ENCODE peak calls at places on chromosome 11, in six cellular contexts. O, A, F, M, G and K are unnamed samples.

GRCh38 chr11:7383406-7383805 is 101.9 kb upstream of the OLFML1 start:
- DNase-seq in O (no peak), A (no peak), G (no peak), F (no peak), M (no peak), K (no peak)

GRCh38 chr11:5809122-5809519 is 397 bp downstream of the OR52N2 start:
- DNase-seq in G (peak), F (no peak), O (no peak), A (no peak), M (no peak), K (no peak)

GRCh38 chr11:12195773-12196172 is 85.4 kb downstream of the MICAL2 start:
- DNase-seq in A (no peak), F (no peak), O (no peak), M (no peak), G (peak), K (no peak)

GRCh38 chr11:88292156-88292844 is 45.2 kb downstream of the CTSC start:
- DNase-seq in M (peak), G (no peak), A (no peak), O (peak), F (no peak), K (peak)

GRCh38 chr11:64916040-64916847 is 765 bp downstream of the ATG2A start:
- DNase-seq in O (no peak), A (no peak), M (peak), F (peak), G (peak), K (peak)

GRCh38 chr11:88370782-88371181 is 33.2 kb upstream of the CTSC start:
- DNase-seq in F (no peak), A (no peak), G (no peak), M (no peak), O (no peak), K (no peak)

GRCh38 chr11:10895285-10895684 is 37.4 kb upstream of the ZBED5 start:
- DNase-seq in O (no peak), A (no peak), F (no peak), G (no peak), M (no peak), K (no peak)

GRCh38 chr11:95641506-95641905 is 148.1 kb downstream of the FAM76B start:
- DNase-seq in O (peak), G (peak), A (no peak), F (no peak), M (no peak), K (no peak)

GRCh38 chr11:65727865-65728264 is 7.3 kb upstream of the RNASEH2C start:
- DNase-seq in G (no peak), A (no peak), F (no peak), M (no peak), O (no peak), K (no peak)

GRCh38 chr11:126426820-126427749 is 71.6 kb downstream of the ST3GAL4 start:
- DNase-seq in M (no peak), O (no peak), F (no peak), G (no peak), A (no peak), K (no peak)

GRCh38 chr11:126317681-126318641 is 14.1 kb downstream of the DCPS start:
- DNase-seq in G (peak), F (no peak), M (no peak), O (no peak), A (peak), K (no peak)

GRCh38 chr11:119791701-119792151 is 62.7 kb upstream of the NECTIN1 start:
- DNase-seq in M (no peak), A (peak), F (no peak), G (no peak), O (no peak), K (no peak)

GRCh38 chr11:10304495-10305261 is at the start of gene ADM:
- DNase-seq in F (peak), M (peak), G (peak), A (peak), O (peak), K (peak)

GRCh38 chr11:31823372-31824371 is 12.6 kb upstream of the PAX6 start:
- DNase-seq in F (peak), M (no peak), G (no peak), A (no peak), O (no peak), K (no peak)

GRCh38 chr11:58844600-58844999 is at the start of gene GLYATL2:
- DNase-seq in A (no peak), G (no peak), F (no peak), O (no peak), M (no peak), K (no peak)

GRCh38 chr11:18394928-18395734 is 768 bp downstream of the LDHA start:
- DNase-seq in A (no peak), F (peak), G (peak), M (peak), O (peak), K (peak)

GRCh38 chr11:62726156-62727006 is 876 bp downstream of the HNRNPUL2 start:
- DNase-seq in G (no peak), O (peak), F (no peak), M (peak), A (no peak), K (no peak)

GRCh38 chr11:125261471-125262087 is 97.0 kb downstream of the PKNOX2 start:
- DNase-seq in O (no peak), G (no peak), F (no peak), M (no peak), A (no peak), K (no peak)

GRCh38 chr11:104073950-104074349 is 37.5 kb downstream of the DDI1 start:
- DNase-seq in F (peak), M (no peak), G (peak), A (no peak), O (no peak), K (peak)

GRCh38 chr11:43212279-43212678 is 99.5 kb upstream of the API5 start:
- DNase-seq in M (peak), F (peak), O (no peak), A (no peak), G (no peak), K (no peak)
- H3K27ac ChIP-seq in M (no peak), F (no peak), O (no peak), A (no peak), G (no peak), K (no peak)

GRCh38 chr11:116736763-116737162 is 36.0 kb downstream of the BUD13 start:
- DNase-seq in G (no peak), F (peak), A (no peak), M (no peak), O (no peak), K (no peak)
- TF ChIP-seq CTCF in G (no peak), F (peak), A (peak), M (no peak), O (no peak), K (no peak)

GRCh38 chr11:61378713-61379313 is 13.6 kb upstream of the TMEM216 start:
- DNase-seq in A (no peak), M (peak), F (no peak), G (no peak), O (no peak), K (peak)
- H3K27ac ChIP-seq in A (peak), M (peak), F (no peak), G (no peak), O (no peak), K (peak)

DNA sequence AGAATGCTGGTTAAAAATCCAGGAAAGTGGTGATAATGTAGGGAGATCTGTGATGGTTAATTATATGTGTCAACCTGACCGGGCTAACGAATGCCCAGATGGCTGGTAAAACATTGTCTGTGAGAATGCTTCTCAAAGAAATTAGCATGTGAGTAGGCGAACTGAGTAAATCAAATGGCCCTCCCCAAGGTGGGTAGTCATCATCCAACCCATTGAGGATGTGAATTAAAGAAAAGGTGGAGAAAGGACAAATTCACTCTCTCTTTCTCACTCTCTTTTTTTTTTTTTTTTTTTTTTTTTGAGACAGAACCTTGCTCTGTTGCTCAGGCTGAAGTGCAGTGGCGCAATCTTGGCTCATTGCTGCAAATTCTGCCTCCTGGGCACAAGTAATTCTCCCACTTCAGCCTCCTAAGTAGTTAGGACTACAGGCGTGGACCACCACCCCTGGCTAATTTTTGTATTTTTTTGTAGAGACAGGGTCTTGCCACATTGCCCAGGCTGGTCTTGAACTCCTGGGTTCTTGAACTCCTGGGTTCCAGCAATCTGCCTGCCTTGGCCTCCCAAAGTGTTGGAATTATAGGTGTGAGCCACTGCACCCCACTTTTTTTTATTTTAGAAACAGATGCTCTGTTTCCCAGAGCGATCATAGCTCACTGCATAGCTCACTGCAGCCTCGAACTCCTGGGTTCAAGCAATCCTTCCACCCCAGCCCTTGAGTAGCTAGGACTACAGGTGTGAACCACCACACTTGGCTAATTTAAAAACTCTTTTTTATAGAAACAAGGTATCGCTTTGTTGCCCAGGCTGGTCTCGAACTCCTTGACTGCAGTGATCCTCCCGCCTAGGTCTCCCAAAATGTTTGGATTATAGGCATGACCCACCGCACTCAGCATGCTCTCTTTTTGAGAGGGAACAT is 22.0 kb upstream of the P2RY6 start:
- DNase-seq in G (peak), M (no peak), F (no peak), O (no peak), A (peak), K (no peak)
- TF ChIP-seq CTCF in G (no peak), M (no peak), F (no peak), O (no peak), A (no peak), K (no peak)

GRCh38 chr11:118608268-118609214 is 1.1 kb downstream of the PHLDB1 start:
- DNase-seq in O (no peak), G (no peak), M (peak), A (no peak), F (no peak), K (peak)

GRCh38 chr11:118609380-118610219 is 2.2 kb downstream of the PHLDB1 start:
- DNase-seq in F (peak), O (no peak), G (no peak), M (no peak), A (no peak), K (no peak)

GRCh38 chr11:118612378-118612777 is 5.0 kb downstream of the PHLDB1 start:
- DNase-seq in G (no peak), A (no peak), M (no peak), F (peak), O (peak), K (no peak)

GRCh38 chr11:118610220-118610772 is 2.9 kb downstream of the PHLDB1 start:
- DNase-seq in F (peak), M (no peak), G (no peak), O (no peak), A (no peak), K (no peak)

GRCh38 chr11:118610773-118611432 is 3.5 kb downstream of the PHLDB1 start:
- DNase-seq in A (no peak), O (peak), M (peak), F (peak), G (peak), K (no peak)
- H3K27ac ChIP-seq in A (no peak), O (peak), M (no peak), F (no peak), G (no peak), K (peak)

GRCh38 chr11:48384670-48385069 is 18.4 kb upstream of the OR4C5 start:
- DNase-seq in F (peak), O (no peak), A (no peak), M (no peak), G (no peak), K (no peak)
- TF ChIP-seq CTCF in F (peak), O (no peak), A (no peak), M (peak), G (peak), K (no peak)

GRCh38 chr11:46916669-46917108 is 1.7 kb downstream of the LRP4 start:
- DNase-seq in A (peak), G (no peak), O (no peak), M (peak), F (peak), K (peak)

GRCh38 chr11:46918087-46918751 is at the start of gene LRP4:
- DNase-seq in G (peak), M (peak), O (no peak), A (no peak), F (peak), K (no peak)

GRCh38 chr11:46918778-46919513 is 596 bp upstream of the LRP4 start:
- DNase-seq in O (no peak), G (peak), A (no peak), M (no peak), F (peak), K (no peak)

GRCh38 chr11:46916251-46916650 is 2.1 kb downstream of the LRP4 start:
- DNase-seq in A (no peak), G (no peak), F (no peak), O (no peak), M (no peak), K (no peak)

GRCh38 chr11:46917109-46918086 is 952 bp downstream of the LRP4 start:
- DNase-seq in G (no peak), O (no peak), M (no peak), F (peak), A (no peak), K (no peak)
- H3K27ac ChIP-seq in G (no peak), O (no peak), M (no peak), F (no peak), A (peak), K (peak)

GRCh38 chr11:43907028-43907966 is 26.7 kb downstream of the ALKBH3 start:
- DNase-seq in O (no peak), A (no peak), G (peak), F (no peak), M (no peak), K (no peak)
- TF ChIP-seq CTCF in O (no peak), A (no peak), G (no peak), F (no peak), M (no peak), K (no peak)